ENCODE peak calls at places on chromosomes 3 and 15, in four cellular contexts. O is Panc1, M is heart right ventricle, W is GM23338. P is an unnamed sample.

GRCh38 chr3:176872771-176873209 is 324.5 kb downstream of the TBL1XR1 start:
- DNase-seq in M (no peak), W (peak; percentile 87), O (peak; percentile 48), P (peak; percentile 87)

GRCh38 chr15:65893060-65893459 is 23.8 kb downstream of the RAB11A start:
- DNase-seq in W (no peak), O (no peak), M (no peak), P (no peak)

GRCh38 chr15:29121369-29121656 is 148.3 kb downstream of the NSMCE3 start:
- DNase-seq in O (no peak), W (no peak), M (no peak), P (no peak)

GRCh38 chr3:123759311-123759710 is 124.8 kb downstream of the MYLK start:
- DNase-seq in W (no peak), M (no peak), O (no peak), P (no peak)

GRCh38 chr3:183265157-183265642 is 12.1 kb downstream of the B3GNT5 start:
- DNase-seq in O (no peak), M (peak; percentile 21), W (peak; percentile 78), P (peak; percentile 81)

GRCh38 chr3:111727843-111728565 is 131.1 kb upstream of the PHLDB2 start:
- DNase-seq in W (no peak), O (no peak), M (no peak), P (no peak)

GRCh38 chr3:112111785-112112402 is 21.2 kb downstream of the GCSAM start:
- DNase-seq in O (peak; percentile 46), W (peak; percentile 93), M (no peak), P (peak; percentile 83)

GRCh38 chr3:113507501-113508067 is 7.4 kb downstream of the SPICE1 start:
- DNase-seq in M (no peak), W (no peak), O (no peak), P (no peak)

GRCh38 chr3:66431494-66431893 is 69.3 kb downstream of the LRIG1 start:
- DNase-seq in M (no peak), W (no peak), O (no peak), P (no peak)

GRCh38 chr15:83365370-83365938 is 81.0 kb upstream of the BNC1 start:
- DNase-seq in M (no peak), O (no peak), W (peak; percentile 76), P (peak; percentile 72)

GRCh38 chr3:177150218-177150916 is 46.9 kb downstream of the TBL1XR1 start:
- DNase-seq in W (no peak), O (no peak), M (no peak), P (no peak)

GRCh38 chr3:168511428-168512014 is 415.8 kb upstream of the GOLIM4 start:
- DNase-seq in M (no peak), O (peak; percentile 8), W (peak; percentile 44), P (no peak)

GRCh38 chr15:68207176-68207935 is 2.2 kb upstream of the CALML4 start:
- DNase-seq in O (no peak), M (no peak), W (peak; percentile 33), P (peak; percentile 53)

GRCh38 chr15:39585871-39586301 is 5.0 kb downstream of the THBS1 start:
- DNase-seq in W (no peak), O (no peak), M (no peak), P (no peak)

GRCh38 chr3:106913111-106913698 is 464.0 kb upstream of the CCDC54 start:
- DNase-seq in M (no peak), W (peak; percentile 88), O (no peak), P (peak; percentile 89)

GRCh38 chr15:63818191-63818590 is 15.6 kb downstream of the HERC1 start:
- DNase-seq in M (no peak), W (peak; percentile 26), O (no peak), P (no peak)

GRCh38 chr3:31523543-31523942 is 9.2 kb upstream of the STT3B start:
- DNase-seq in O (no peak), M (no peak), W (no peak), P (no peak)

GRCh38 chr15:52018244-52018643 is 775 bp upstream of the MAPK6 start:
- DNase-seq in O (no peak), M (no peak), W (no peak), P (no peak)

GRCh38 chr3:42593635-42594034 is 3.0 kb downstream of the SS18L2 start:
- DNase-seq in O (no peak), W (no peak), M (no peak), P (no peak)

GRCh38 chr3:156693166-156693565 is 18.8 kb downstream of the TIPARP start:
- DNase-seq in W (no peak), M (no peak), O (no peak), P (no peak)

GRCh38 chr3:127226946-127227842 is 34.3 kb downstream of the PRR23E start:
- DNase-seq in M (no peak), W (peak; percentile 68), O (no peak), P (peak; percentile 90)

GRCh38 chr3:69738291-69738690 is 973 bp upstream of the MITF start:
- DNase-seq in M (no peak), W (no peak), O (no peak), P (no peak)

GRCh38 chr3:46110701-46111493 is 83.6 kb upstream of the XCR1 start:
- DNase-seq in O (no peak), W (peak; percentile 19), M (no peak), P (no peak)

GRCh38 chr3:173538410-173538809 is 140.9 kb downstream of the NLGN1 start:
- DNase-seq in O (no peak), M (no peak), W (peak; percentile 28), P (peak; percentile 56)

GRCh38 chr3:138434875-138435772 is 708 bp downstream of the ESYT3 start:
- DNase-seq in W (peak; percentile 64), O (no peak), M (no peak), P (peak; percentile 77)

GRCh38 chr15:79475312-79475711 is 43.2 kb downstream of the MINAR1 start:
- DNase-seq in M (no peak), W (no peak), O (no peak), P (no peak)

GRCh38 chr3:124761250-124761796 is 31.1 kb downstream of the UMPS start:
- DNase-seq in W (peak; percentile 91), M (peak; percentile 89), O (peak; percentile 70), P (peak; percentile 93)

GRCh38 chr3:162740941-162741596 is 1244.5 kb downstream of the OTOL1 start:
- DNase-seq in W (peak; percentile 92), M (no peak), O (no peak), P (no peak)

GRCh38 chr3:142211034-142211433 is 14.4 kb downstream of the GK5 start:
- DNase-seq in M (no peak), O (no peak), W (peak; percentile 77), P (peak; percentile 69)

GRCh38 chr3:177026505-177027277 is 170.6 kb downstream of the TBL1XR1 start:
- DNase-seq in W (no peak), M (no peak), O (no peak), P (no peak)

GRCh38 chr3:59519094-59519493 is 469.3 kb upstream of the CFAP20DC start:
- DNase-seq in W (no peak), M (no peak), O (no peak), P (peak; percentile 59)

GRCh38 chr15:40754883-40755815 is at the start of gene RMDN3:
- DNase-seq in M (peak; percentile 94), W (peak; percentile 95), O (no peak), P (peak; percentile 98)

GRCh38 chr3:128316456-128316855 is 150.2 kb downstream of the DNAJB8 start:
- DNase-seq in M (no peak), W (no peak), O (no peak), P (peak; percentile 30)

GRCh38 chr15:29420188-29420587 is 150.6 kb upstream of the NSMCE3 start:
- DNase-seq in M (no peak), W (peak; percentile 49), O (no peak), P (peak; percentile 76)

GRCh38 chr3:50251220-50251619 is 15.2 kb downstream of the GNAI2 start:
- DNase-seq in O (no peak), W (no peak), M (no peak), P (no peak)
- H3K4me1 ChIP-seq in O (peaks cover 19% of the 10 kb centered on the region), W (peaks cover 13% of the 10 kb centered on the region), M (peaks cover 94% of the 10 kb centered on the region), P (peaks cover 4% of the 10 kb centered on the region)

GRCh38 chr15:71749500-71749899 is 60.9 kb upstream of the NR2E3 start:
- DNase-seq in M (no peak), W (no peak), O (no peak), P (no peak)

GRCh38 chr15:71753346-71753745 is 57.0 kb upstream of the NR2E3 start:
- DNase-seq in M (no peak), O (no peak), W (no peak), P (no peak)

GRCh38 chr15:71752604-71753289 is 57.6 kb upstream of the NR2E3 start:
- DNase-seq in M (no peak), W (peak; percentile 70), O (peak; percentile 76), P (peak; percentile 78)

GRCh38 chr15:71754660-71755059 is 55.7 kb upstream of the NR2E3 start:
- DNase-seq in M (no peak), W (no peak), O (no peak), P (no peak)

DNA sequence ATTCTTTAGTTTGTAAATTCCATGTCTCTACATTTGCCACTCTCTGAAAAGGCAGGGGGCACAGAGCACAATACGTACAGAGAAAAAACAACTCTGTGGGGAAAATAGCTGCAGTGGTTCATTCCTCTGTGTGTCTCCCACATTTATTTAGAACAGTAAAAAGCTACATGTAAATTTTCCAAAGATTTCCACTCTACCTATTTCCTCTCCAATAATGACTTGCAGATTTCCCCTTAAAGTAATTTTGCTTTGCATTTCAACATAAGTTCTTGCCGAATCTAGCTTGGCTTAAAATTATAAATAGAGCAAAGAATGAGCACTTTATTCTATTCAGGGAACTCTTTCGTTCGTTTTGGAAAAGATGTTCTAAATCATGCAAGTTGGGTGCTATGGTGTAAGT is 58.3 kb upstream of the NR2E3 start:
- DNase-seq in O (no peak), W (no peak), M (no peak), P (no peak)
- H3K4me1 ChIP-seq in O (peaks cover 25% of the 10 kb centered on the region), W (no peaks in the 10 kb centered on the region), M (no peaks in the 10 kb centered on the region), P (no peaks in the 10 kb centered on the region)

DNA sequence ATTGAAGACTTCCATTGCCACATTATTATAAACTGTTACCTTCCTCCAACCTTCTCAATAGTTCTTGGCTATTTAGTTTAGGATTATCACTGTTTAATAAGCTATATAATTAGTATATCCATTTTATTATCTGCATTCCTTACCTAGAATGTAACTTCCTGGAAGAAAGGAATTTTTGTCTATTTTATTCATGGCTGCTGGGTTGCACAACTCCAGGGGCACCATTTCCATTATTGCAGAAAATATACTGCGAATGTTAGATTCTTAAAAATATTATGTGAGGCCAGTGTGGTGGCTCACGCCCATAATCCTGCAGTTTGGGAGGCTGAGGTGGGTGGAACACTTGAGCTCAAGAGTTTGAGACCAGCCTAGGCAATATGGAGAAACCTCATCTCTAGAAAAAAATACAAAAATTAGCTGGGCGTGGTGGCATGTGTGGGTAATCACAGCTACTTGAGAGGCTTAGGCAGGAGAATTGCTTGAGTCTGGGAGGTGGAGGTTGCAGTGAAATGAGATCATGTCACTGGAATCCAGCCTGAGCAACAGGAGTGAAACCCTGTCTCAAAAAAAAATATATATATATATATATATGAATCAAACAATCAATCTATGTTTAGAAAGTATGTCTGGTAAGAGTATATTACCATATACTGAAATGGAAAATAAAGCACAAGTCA is 19.9 kb downstream of the CLDN1 start:
- DNase-seq in M (no peak), O (no peak), W (no peak), P (no peak)
- H3K4me1 ChIP-seq in M (no peaks in the 10 kb centered on the region), O (no peaks in the 10 kb centered on the region), W (no peaks in the 10 kb centered on the region), P (peaks cover 22% of the 10 kb centered on the region)

GRCh38 chr3:33901862-33902563 is 103.6 kb downstream of the PDCD6IP start:
- DNase-seq in O (no peak), W (no peak), M (no peak), P (no peak)
- H3K4me1 ChIP-seq in O (no peaks in the 10 kb centered on the region), W (no peaks in the 10 kb centered on the region), M (no peaks in the 10 kb centered on the region), P (no peaks in the 10 kb centered on the region)

DNA sequence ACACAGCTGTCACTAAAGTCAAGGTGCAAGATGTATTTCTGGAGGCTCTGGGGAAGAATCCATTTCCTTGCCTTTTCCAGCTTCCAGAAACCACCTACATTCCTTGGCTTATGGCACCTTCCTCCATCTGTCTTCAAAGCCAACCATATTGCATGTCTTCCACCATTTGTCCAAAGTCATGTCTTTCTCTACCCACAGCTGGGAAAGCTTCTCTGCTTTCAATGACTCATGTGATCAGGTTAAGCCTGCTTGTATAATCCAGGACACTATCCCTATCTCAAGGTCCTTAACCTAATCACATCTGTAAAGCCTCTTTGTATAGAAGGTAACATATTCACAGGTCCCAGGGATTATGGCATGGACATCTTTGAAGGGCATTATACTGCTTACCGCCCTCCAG is 14.2 kb downstream of the ARHGAP31 start:
- DNase-seq in W (no peak), O (no peak), M (no peak), P (peak; percentile 10)
- H3K4me1 ChIP-seq in W (peaks cover 17% of the 10 kb centered on the region), O (no peaks in the 10 kb centered on the region), M (peaks cover 45% of the 10 kb centered on the region), P (peaks cover 28% of the 10 kb centered on the region)